ENCODE peak calls at places on chromosome 3, in four cellular contexts. V is AG09309, G is AG10803, Y is neural progenitor cell. C is an unnamed sample.

GRCh38 chr3:37511357-37511970 is 337.1 kb upstream of the LRRFIP2 start:
- DNase-seq in V (no peak), G (no peak), Y (no peak), C (no peak)

GRCh38 chr3:192001217-192001616 is 540.3 kb downstream of the PYDC2 start:
- DNase-seq in V (no peak), G (no peak), Y (no peak), C (no peak)

GRCh38 chr3:192892981-192893827 is 24.5 kb downstream of the MB21D2 start:
- DNase-seq in V (peak), G (peak), Y (peak), C (no peak)

GRCh38 chr3:9902372-9903237 is at the start of gene IL17RE:
- DNase-seq in V (no peak), G (no peak), Y (peak), C (peak)

GRCh38 chr3:79497447-79498111 is 270.2 kb downstream of the ROBO1 start:
- DNase-seq in V (no peak), G (peak), Y (peak), C (no peak)

GRCh38 chr3:169668081-169668956 is 4.8 kb upstream of the MECOM start:
- DNase-seq in V (no peak), G (no peak), Y (peak), C (peak)

GRCh38 chr3:133460809-133461208 is 61.0 kb downstream of the BFSP2 start:
- DNase-seq in V (no peak), G (no peak), Y (no peak), C (no peak)

GRCh38 chr3:25151497-25151896 is 276.6 kb upstream of the RARB start:
- DNase-seq in V (no peak), G (no peak), Y (no peak), C (no peak)

GRCh38 chr3:41629072-41629471 is 332.8 kb downstream of the ULK4 start:
- DNase-seq in V (no peak), G (no peak), Y (no peak), C (no peak)

GRCh38 chr3:196666001-196666867 is 26.7 kb downstream of the NRROS start:
- DNase-seq in V (no peak), G (peak), Y (peak), C (no peak)

GRCh38 chr3:194270627-194271458 is 80.3 kb downstream of the CPN2 start:
- DNase-seq in V (no peak), G (peak), Y (peak), C (peak)

GRCh38 chr3:125593991-125594574 is 1.2 kb downstream of the OSBPL11 start:
- DNase-seq in V (no peak), G (no peak), Y (peak), C (no peak)

GRCh38 chr3:52879090-52879489 is 18.3 kb downstream of the STIMATE start:
- DNase-seq in V (no peak), G (no peak), Y (no peak), C (no peak)

GRCh38 chr3:102290241-102290640 is 144.6 kb upstream of the ZPLD1 start:
- DNase-seq in V (no peak), G (no peak), Y (no peak), C (no peak)

GRCh38 chr3:144466114-144466513 is 494.5 kb downstream of the DIPK2A start:
- DNase-seq in V (no peak), G (no peak), Y (no peak), C (no peak)

GRCh38 chr3:63872135-63872924 is 8.7 kb downstream of the ATXN7 start:
- DNase-seq in V (peak), G (peak), Y (no peak), C (no peak)

GRCh38 chr3:38353151-38353550 is 6.6 kb downstream of the XYLB start:
- DNase-seq in V (no peak), G (peak), Y (no peak), C (no peak)

GRCh38 chr3:149305376-149305775 is 28.1 kb downstream of the TM4SF18 start:
- DNase-seq in V (no peak), G (no peak), Y (no peak), C (no peak)

GRCh38 chr3:149296972-149297371 is 36.5 kb downstream of the TM4SF18 start:
- DNase-seq in V (no peak), G (no peak), Y (no peak), C (no peak)

DNA sequence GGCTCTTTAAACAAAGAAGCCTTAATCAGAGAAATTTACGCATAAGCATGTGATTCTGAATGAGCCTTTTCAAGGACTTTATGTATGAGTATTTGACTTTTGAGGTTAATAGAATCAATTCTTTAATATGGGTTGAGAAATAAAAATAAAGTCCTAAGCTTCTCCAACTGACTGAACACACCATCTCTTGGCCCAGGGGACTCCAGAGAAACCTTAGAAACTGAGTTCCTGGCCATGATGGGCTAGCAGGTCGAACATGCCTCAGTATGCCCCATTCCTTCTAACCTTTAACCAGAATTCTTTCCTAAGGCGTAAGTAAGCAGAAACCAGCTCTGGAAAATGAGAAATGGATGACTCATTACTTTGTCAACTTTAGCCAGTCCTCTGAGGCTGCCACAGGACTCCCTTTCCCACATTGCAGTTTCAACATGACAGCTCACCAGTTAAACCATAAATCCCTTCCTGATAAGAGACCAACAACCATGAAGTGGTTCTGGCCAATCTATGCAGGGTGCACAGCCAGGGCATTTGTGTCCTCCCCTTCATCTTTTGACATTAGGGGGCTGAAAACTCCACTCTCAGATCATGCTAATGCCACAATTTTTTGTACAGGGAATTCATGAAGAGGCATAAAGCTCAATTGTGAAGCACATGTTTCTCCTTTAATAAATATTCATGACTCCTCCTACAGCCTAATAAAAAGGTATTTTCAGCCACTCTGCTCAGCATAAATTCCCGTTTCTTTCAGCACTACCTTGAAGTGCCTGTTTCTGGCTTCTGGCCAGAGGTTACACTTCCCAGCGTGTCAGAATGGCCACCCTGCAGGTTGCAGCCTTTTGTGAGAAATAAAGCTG is 33.3 kb downstream of the TM4SF18 start:
- DNase-seq in V (peak), G (peak), Y (no peak), C (no peak)
- H3K4me3 ChIP-seq in V (no peak), G (no peak), Y (no peak), C (no peak)

GRCh38 chr3:140268103-140268502 is 333.1 kb downstream of the CLSTN2 start:
- DNase-seq in V (no peak), G (no peak), Y (no peak), C (no peak)

GRCh38 chr3:140265269-140265668 is 330.3 kb downstream of the CLSTN2 start:
- DNase-seq in V (no peak), G (no peak), Y (peak), C (no peak)

GRCh38 chr3:140270329-140270728 is 335.3 kb downstream of the CLSTN2 start:
- DNase-seq in V (no peak), G (no peak), Y (no peak), C (no peak)

GRCh38 chr3:140273542-140274195 is 338.7 kb downstream of the CLSTN2 start:
- DNase-seq in V (no peak), G (no peak), Y (no peak), C (no peak)

DNA sequence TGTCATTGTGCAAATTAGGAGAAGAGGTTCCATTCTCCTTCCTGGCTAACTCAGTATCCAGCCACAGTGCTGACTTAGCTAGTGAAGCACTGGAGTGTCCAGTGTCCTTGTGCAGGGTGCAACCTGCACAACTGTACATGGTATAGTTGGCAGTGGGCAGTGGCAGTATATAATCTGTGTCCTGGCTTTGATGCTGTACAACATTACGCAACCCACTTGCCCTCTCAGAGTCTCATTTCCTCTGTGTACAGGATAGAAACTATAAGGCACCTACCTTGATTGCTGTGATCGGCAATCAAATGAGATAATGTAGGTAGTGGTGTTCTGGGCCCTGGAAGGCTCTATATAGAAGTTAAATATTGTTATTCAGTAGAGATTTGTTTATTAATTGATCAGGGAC is 333.6 kb downstream of the CLSTN2 start:
- DNase-seq in V (no peak), G (no peak), Y (no peak), C (no peak)
- H3K4me3 ChIP-seq in V (no peak), G (no peak), Y (no peak), C (no peak)

GRCh38 chr3:118108769-118109168 is 925.9 kb downstream of the IGSF11 start:
- DNase-seq in V (no peak), G (no peak), Y (no peak), C (no peak)
- H3K4me3 ChIP-seq in V (no peak), G (no peak), Y (no peak), C (no peak)

DNA sequence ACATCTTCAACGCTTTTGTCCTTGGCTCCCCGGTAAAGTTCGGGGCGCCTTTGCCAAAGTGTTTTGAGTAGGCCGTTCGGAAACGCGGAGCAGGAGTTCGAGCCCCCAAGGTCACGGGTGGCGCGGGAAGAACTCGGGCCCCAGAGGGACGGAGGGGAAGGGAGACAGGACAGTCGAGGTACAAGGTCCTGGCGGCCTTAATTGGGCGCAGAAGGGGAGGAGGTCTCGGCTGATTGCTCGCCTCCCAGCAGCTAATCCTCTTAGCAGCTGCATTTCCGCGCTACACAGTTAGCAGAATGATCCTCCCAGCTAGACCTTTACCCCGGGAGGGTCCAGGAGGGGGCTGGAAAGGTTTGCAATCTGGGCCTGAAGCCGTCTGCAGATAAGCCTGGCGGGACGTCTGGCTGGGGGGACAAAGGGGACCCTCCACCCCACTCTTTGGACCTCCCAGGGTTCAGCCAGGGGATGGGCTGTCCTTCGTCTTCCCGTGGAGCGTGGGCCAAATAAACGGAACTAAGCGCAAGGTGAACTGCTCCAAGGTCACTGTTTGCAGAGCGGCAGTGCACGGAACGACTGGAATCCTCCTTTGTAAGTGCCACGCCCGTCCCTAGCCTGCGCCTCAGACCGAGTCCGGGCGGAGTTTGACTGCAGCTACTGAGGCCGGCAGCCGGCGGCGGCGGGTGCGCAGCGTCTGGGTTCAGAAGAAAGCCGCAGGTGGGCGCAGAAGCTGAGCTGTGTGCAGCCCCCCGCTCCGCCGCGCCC is 7.2 kb downstream of the EOMES start:
- DNase-seq in V (no peak), G (no peak), Y (peak), C (peak)
- H3K4me3 ChIP-seq in V (peak), G (peak), Y (peak), C (no peak)

DNA sequence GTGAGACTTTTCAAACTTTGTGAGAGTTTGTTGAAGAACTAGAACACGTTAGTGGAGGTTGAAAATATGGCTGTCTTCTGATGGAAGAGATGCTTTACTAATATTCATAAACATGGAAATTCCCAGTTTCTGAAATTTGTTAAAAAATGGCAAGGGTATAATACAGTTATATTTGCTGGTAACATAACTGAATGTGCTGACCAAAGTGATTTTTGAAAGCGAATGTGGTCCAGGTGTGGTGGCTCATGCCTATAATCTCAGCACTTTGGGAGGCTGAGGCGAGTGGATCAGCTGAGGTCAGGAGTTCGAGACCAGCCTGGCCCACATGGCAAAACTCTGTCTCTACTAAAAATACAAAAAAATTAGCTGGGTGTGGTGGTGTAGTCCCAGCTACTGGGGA is 18.1 kb downstream of the FXR1 start:
- DNase-seq in V (no peak), G (no peak), Y (no peak), C (no peak)
- H3K4me3 ChIP-seq in V (no peak), G (no peak), Y (no peak), C (no peak)

GRCh38 chr3:49205154-49205788 is 33.9 kb downstream of the KLHDC8B start:
- DNase-seq in V (no peak), G (no peak), Y (no peak), C (no peak)

GRCh38 chr3:49198611-49199230 is 27.3 kb downstream of the KLHDC8B start:
- DNase-seq in V (no peak), G (no peak), Y (no peak), C (no peak)

GRCh38 chr3:49199244-49199899 is 28.0 kb downstream of the KLHDC8B start:
- DNase-seq in V (peak), G (peak), Y (no peak), C (peak)

GRCh38 chr3:49198161-49198560 is 26.8 kb downstream of the KLHDC8B start:
- DNase-seq in V (no peak), G (no peak), Y (no peak), C (no peak)

GRCh38 chr3:49199900-49200281 is 28.5 kb downstream of the KLHDC8B start:
- DNase-seq in V (no peak), G (no peak), Y (no peak), C (no peak)
- H3K4me3 ChIP-seq in V (peak), G (peak), Y (no peak), C (no peak)